ENCODE peak calls at places on chromosomes 12 and 14, in six cellular contexts. X, F, V, D, I and B are unnamed samples.

GRCh38 chr12:46177020-46177419 is 91.8 kb downstream of the SLC38A1 start:
- DNase-seq in X (peak; percentile 56), I (no peak), V (no peak), D (no peak), F (no peak), B (no peak)

GRCh38 chr12:44571031-44571550 is 305.0 kb downstream of the NELL2 start:
- DNase-seq in D (no peak), F (no peak), V (no peak), I (no peak), X (no peak), B (no peak)

GRCh38 chr14:57884175-57884574 is 18.3 kb upstream of the SLC35F4 start:
- DNase-seq in X (no peak), F (no peak), D (no peak), V (no peak), I (no peak), B (no peak)

GRCh38 chr14:31945074-31945613 is 132.0 kb upstream of the ARHGAP5 start:
- DNase-seq in X (no peak), D (no peak), I (no peak), V (no peak), F (peak; percentile 60), B (no peak)

GRCh38 chr12:20852649-20853048 is 42.1 kb downstream of the SLCO1B3 start:
- DNase-seq in I (no peak), X (no peak), V (no peak), D (no peak), F (no peak), B (no peak)

GRCh38 chr14:104179564-104180129 is 41.3 kb downstream of the KIF26A start:
- DNase-seq in V (no peak), D (no peak), I (no peak), X (no peak), F (no peak), B (no peak)

GRCh38 chr12:129762436-129762835 is 141.4 kb downstream of the TMEM132D start:
- DNase-seq in D (no peak), I (no peak), X (no peak), V (no peak), F (no peak), B (no peak)

GRCh38 chr12:12696562-12697383 is 790 bp upstream of the GPR19 start:
- DNase-seq in D (peak; percentile 55), I (no peak), F (peak; percentile 73), V (peak; percentile 79), X (peak; percentile 91), B (peak; percentile 92)

GRCh38 chr14:90454041-90455000 is 57.5 kb downstream of the CALM1 start:
- DNase-seq in F (peak; percentile 33), D (peak; percentile 57), X (no peak), I (peak; percentile 89), V (peak; percentile 95), B (peak; percentile 87)

GRCh38 chr12:13347241-13348043 is 150.9 kb downstream of the EMP1 start:
- DNase-seq in D (peak; percentile 27), I (no peak), F (no peak), X (no peak), V (no peak), B (no peak)

GRCh38 chr14:63986789-63987533 is 134.2 kb downstream of the SYNE2 start:
- DNase-seq in I (no peak), V (no peak), F (no peak), X (no peak), D (no peak), B (no peak)

GRCh38 chr14:32073537-32074189 is 3.4 kb upstream of the ARHGAP5 start:
- DNase-seq in X (peak; percentile 36), D (peak; percentile 82), F (peak; percentile 94), I (no peak), V (peak; percentile 52), B (no peak)

GRCh38 chr12:124411291-124411878 is 116.5 kb downstream of the RFLNA start:
- DNase-seq in V (no peak), X (no peak), D (no peak), F (no peak), I (no peak), B (no peak)

GRCh38 chr12:124412646-124413015 is 117.7 kb downstream of the RFLNA start:
- DNase-seq in D (no peak), X (no peak), I (no peak), V (no peak), F (no peak), B (no peak)

GRCh38 chr12:124408822-124409517 is 114.1 kb downstream of the RFLNA start:
- DNase-seq in D (no peak), V (no peak), F (no peak), I (no peak), X (no peak), B (no peak)

GRCh38 chr12:124411953-124412645 is 117.2 kb downstream of the RFLNA start:
- DNase-seq in X (no peak), V (no peak), D (no peak), F (no peak), I (no peak), B (no peak)

DNA sequence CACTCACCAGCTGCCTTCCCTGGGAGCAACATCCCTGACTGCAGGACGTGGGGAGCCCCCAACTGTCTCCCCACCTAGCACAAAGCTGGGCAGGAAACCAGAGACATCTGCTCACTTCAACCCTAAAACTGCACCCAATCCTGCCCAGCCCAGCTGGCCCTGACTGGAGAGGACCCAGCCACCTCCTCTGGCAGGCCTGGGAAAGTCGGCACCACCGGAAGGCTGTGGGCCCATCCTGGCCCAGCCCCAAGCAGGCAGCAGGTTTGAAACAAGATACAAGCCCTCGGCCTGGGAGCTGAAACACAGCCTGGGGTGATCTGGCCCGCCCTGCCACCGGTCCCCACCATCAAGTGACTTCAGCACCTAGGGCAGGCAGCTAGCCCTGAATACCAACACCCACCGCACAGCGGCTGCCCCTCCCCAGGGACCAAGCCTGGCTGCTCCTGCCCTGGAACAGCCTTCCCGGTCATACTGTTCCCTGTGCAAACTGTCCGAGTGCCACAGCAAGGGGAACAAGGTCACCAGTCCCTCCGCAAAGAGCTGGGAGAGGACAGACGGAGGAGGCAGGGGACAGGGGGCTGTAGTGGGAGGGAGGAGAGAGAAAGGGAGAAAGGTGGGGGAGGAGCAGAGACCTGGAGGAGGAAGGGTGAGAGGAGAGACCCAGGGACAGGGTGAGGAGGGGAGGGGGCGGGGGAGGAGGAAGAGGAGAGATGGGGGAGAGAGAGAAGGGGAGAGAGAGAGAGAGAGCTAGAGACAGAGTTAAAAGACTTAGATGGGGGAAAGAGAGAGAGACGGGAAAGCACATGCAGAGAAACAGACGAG is 115.7 kb downstream of the RFLNA start:
- DNase-seq in X (no peak), F (no peak), D (no peak), V (no peak), I (no peak), B (no peak)
- H3K36me3 ChIP-seq in X (peaks cover 19% of the 10 kb centered on the region), F (peaks cover 4% of the 10 kb centered on the region), D (no peaks in the 10 kb centered on the region), V (peaks cover 16% of the 10 kb centered on the region), I (no peaks in the 10 kb centered on the region), B (peaks cover 76% of the 10 kb centered on the region)

GRCh38 chr12:112018571-112019237 is 5.5 kb downstream of the ERP29 start:
- DNase-seq in I (no peak), D (no peak), V (no peak), X (no peak), F (no peak), B (no peak)
- H3K9ac ChIP-seq in I (no peak overlapping the region), D (no peak overlapping the region), V (no peak overlapping the region), X (no peak overlapping the region), F (no peak overlapping the region), B (no peak overlapping the region)

DNA sequence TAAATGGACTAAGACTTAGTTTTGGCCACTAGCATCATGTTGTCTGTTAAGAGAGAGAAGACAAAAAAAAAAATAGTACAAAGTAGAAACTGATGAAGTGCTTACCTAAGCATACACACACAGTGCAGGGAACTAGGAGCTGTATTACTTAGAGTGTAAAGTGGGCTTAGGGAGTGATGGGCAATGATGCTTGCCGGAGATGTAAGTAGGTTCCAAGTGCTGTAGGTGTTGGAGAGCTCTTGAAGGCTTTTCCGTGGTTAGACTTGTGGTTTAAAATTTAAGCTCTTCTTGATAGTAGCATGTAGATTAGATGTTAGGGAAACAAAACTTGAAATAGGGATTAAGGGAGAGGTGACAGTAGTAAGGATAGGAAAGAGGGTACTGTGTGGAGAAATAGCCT is 34.7 kb downstream of the MIA2 start:
- DNase-seq in I (no peak), F (peak; percentile 43), V (no peak), X (no peak), D (no peak), B (no peak)
- TF ChIP-seq ZNF274 in I (no peak), F (no peak), V (no peak), X (no peak), D (no peak), B (no peak)

GRCh38 chr12:119850330-119850729 is 26.8 kb downstream of the CIT start:
- DNase-seq in D (no peak), I (no peak), V (no peak), X (no peak), F (no peak), B (no peak)
- H3K36me3 ChIP-seq in D (peaks cover 23% of the 10 kb centered on the region), I (peaks cover 49% of the 10 kb centered on the region), V (peaks cover 57% of the 10 kb centered on the region), X (peaks cover 6% of the 10 kb centered on the region), F (peaks cover 4% of the 10 kb centered on the region), B (peaks cover 58% of the 10 kb centered on the region)

DNA sequence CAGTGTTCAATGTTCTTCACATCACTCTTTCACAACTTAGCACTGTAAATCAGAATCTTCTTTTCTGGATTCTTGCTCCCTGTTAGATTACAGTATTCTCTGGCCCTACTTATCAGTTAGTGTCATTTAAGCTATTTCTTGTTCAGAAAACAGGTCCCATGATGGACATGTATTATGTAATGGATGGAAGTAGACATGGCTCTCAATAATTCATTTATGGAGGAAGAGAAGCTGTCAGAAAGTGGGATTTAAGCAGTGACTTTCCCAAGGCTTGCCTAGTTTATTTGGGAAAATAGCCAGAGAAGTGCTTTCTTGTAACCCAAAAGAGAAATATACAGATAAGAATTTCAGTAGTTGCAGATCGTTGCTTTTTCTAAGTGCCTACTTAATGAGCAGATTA is 1.6 kb downstream of the ERC1 start:
- DNase-seq in D (no peak), F (no peak), X (no peak), V (no peak), I (no peak), B (no peak)
- H3K9ac ChIP-seq in D (no peak overlapping the region), F (peak overlapping the region; percentile 2), X (no peak overlapping the region), V (no peak overlapping the region), I (no peak overlapping the region), B (no peak overlapping the region)

DNA sequence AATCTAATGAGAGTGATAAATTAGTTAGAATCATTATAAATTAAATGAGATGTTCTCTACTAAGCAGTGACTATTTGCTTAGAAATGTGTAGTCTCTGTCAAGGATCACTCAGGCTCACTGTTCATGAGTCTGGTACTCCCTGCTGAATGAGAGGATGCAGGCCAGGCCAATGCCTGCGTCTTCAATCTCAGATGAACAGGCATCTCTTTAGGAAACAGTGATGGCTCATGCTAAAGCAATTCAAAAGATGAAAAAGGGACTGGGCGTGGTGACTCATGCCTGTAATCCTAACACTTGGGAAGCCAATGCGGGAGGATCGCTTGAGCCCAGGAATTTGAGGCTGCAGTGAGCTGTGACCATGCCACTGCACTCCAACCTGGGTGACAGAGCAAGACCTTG is 106.8 kb downstream of the ZFC3H1 start:
- DNase-seq in X (no peak), D (peak; percentile 55), V (no peak), F (peak; percentile 18), I (peak; percentile 34), B (peak; percentile 62)
- TF ChIP-seq ZNF274 in X (no peak), D (no peak), V (no peak), F (no peak), I (no peak), B (no peak)

GRCh38 chr12:124401563-124402180 is 106.8 kb downstream of the RFLNA start:
- DNase-seq in I (no peak), D (no peak), X (no peak), F (no peak), V (no peak), B (no peak)
- H3K36me3 ChIP-seq in I (peaks cover 13% of the 10 kb centered on the region), D (peaks cover 11% of the 10 kb centered on the region), X (peaks cover 47% of the 10 kb centered on the region), F (peaks cover 13% of the 10 kb centered on the region), V (peaks cover 49% of the 10 kb centered on the region), B (peaks cover 72% of the 10 kb centered on the region)